ENCODE peak calls at places on chromosomes 3 and 15, in four cellular contexts. One of them, this sample, is unnamed.

GRCh38 chr3:32992310-32992686 is 40.9 kb downstream of the CCR4 start:
- DNase-seq in NCI-H1092 treated with DMSO at 0.1 percent for 48 hours: no peak
- DNase-seq in NT2/D1: no peak
- DNase-seq in MCF 10A: no peak
- DNase-seq in this sample: no peak

GRCh38 chr3:191438150-191438814 is 22.7 kb upstream of the PYDC2 start:
- DNase-seq in NT2/D1: no peak
- DNase-seq in NCI-H1092 treated with DMSO at 0.1 percent for 48 hours: no peak
- DNase-seq in MCF 10A: no peak
- DNase-seq in this sample: no peak

GRCh38 chr3:99639579-99639978 is 1.2 kb downstream of the COL8A1 start:
- DNase-seq in MCF 10A: no peak
- DNase-seq in NCI-H1092 treated with DMSO at 0.1 percent for 48 hours: no peak
- DNase-seq in NT2/D1: no peak
- DNase-seq in this sample: no peak

GRCh38 chr3:39260318-39260717 is 19.5 kb downstream of the CX3CR1 start:
- DNase-seq in MCF 10A: no peak
- DNase-seq in NT2/D1: no peak
- DNase-seq in NCI-H1092 treated with DMSO at 0.1 percent for 48 hours: no peak
- DNase-seq in this sample: no peak

GRCh38 chr3:151265866-151266265 is 12.5 kb downstream of the P2RY14 start:
- DNase-seq in MCF 10A: no peak
- DNase-seq in NCI-H1092 treated with DMSO at 0.1 percent for 48 hours: no peak
- DNase-seq in NT2/D1: peak; percentile 63
- DNase-seq in this sample: no peak

GRCh38 chr3:8589880-8590556 is 54.6 kb downstream of the SSUH2 start:
- DNase-seq in MCF 10A: no peak
- DNase-seq in NT2/D1: no peak
- DNase-seq in NCI-H1092 treated with DMSO at 0.1 percent for 48 hours: no peak
- DNase-seq in this sample: no peak

GRCh38 chr3:149162007-149162406 is 32.6 kb downstream of the HPS3 start:
- DNase-seq in NCI-H1092 treated with DMSO at 0.1 percent for 48 hours: no peak
- DNase-seq in MCF 10A: no peak
- DNase-seq in NT2/D1: no peak
- DNase-seq in this sample: no peak

GRCh38 chr3:118102737-118103136 is 931.9 kb downstream of the IGSF11 start:
- DNase-seq in NT2/D1: no peak
- DNase-seq in MCF 10A: peak; percentile 47
- DNase-seq in NCI-H1092 treated with DMSO at 0.1 percent for 48 hours: no peak
- DNase-seq in this sample: no peak

GRCh38 chr3:184656991-184657669 is 54.7 kb downstream of the MAGEF1 start:
- DNase-seq in NCI-H1092 treated with DMSO at 0.1 percent for 48 hours: no peak
- DNase-seq in NT2/D1: peak; percentile 73
- DNase-seq in MCF 10A: peak; percentile 63
- DNase-seq in this sample: no peak

GRCh38 chr15:57566840-57567239 is 24.9 kb upstream of the MYZAP start:
- DNase-seq in NT2/D1: no peak
- DNase-seq in NCI-H1092 treated with DMSO at 0.1 percent for 48 hours: no peak
- DNase-seq in MCF 10A: no peak
- DNase-seq in this sample: no peak

GRCh38 chr3:46851364-46852328 is 11.6 kb downstream of the MYL3 start:
- DNase-seq in NCI-H1092 treated with DMSO at 0.1 percent for 48 hours: no peak
- DNase-seq in NT2/D1: no peak
- DNase-seq in MCF 10A: no peak
- DNase-seq in this sample: no peak

GRCh38 chr3:28743843-28744242 is 395.2 kb upstream of the AZI2 start:
- DNase-seq in MCF 10A: peak; percentile 11
- DNase-seq in NCI-H1092 treated with DMSO at 0.1 percent for 48 hours: no peak
- DNase-seq in NT2/D1: no peak
- DNase-seq in this sample: no peak

GRCh38 chr15:78673476-78673875 is 32.5 kb upstream of the CHRNB4 start:
- DNase-seq in NT2/D1: no peak
- DNase-seq in NCI-H1092 treated with DMSO at 0.1 percent for 48 hours: no peak
- DNase-seq in MCF 10A: no peak
- DNase-seq in this sample: no peak

GRCh38 chr3:171155122-171155700 is 128.7 kb upstream of the SLC2A2 start:
- DNase-seq in NCI-H1092 treated with DMSO at 0.1 percent for 48 hours: no peak
- DNase-seq in MCF 10A: peak; percentile 18
- DNase-seq in NT2/D1: no peak
- DNase-seq in this sample: no peak